ENCODE peak calls at places on chromosomes 4 and X, in seven cellular contexts. One of them, this sample, is unnamed. For H3K4me1, the result is how much of the 10 kb centered on the place peaks cover.

GRCh38 chr4:120718979-120719566 is 203.5 kb downstream of the PRDM5 start:
- DNase-seq in K562: no peak
- DNase-seq in GM23248: peak
- DNase-seq in mammary epithelial cell: peak
- DNase-seq in DND-41: peak
- DNase-seq in H1: no peak
- DNase-seq in HCT116: peak
- DNase-seq in this sample: peak

GRCh38 chrX:65990702-65991101 is 49.2 kb downstream of the VSIG4 start:
- DNase-seq in K562: no peak
- DNase-seq in GM23248: no peak
- DNase-seq in mammary epithelial cell: no peak
- DNase-seq in DND-41: no peak
- DNase-seq in H1: no peak
- DNase-seq in HCT116: no peak
- DNase-seq in this sample: no peak

GRCh38 chr4:174381419-174381818 is 97.7 kb downstream of the CEP44 start:
- DNase-seq in K562: no peak
- DNase-seq in GM23248: no peak
- DNase-seq in mammary epithelial cell: no peak
- DNase-seq in DND-41: no peak
- DNase-seq in H1: no peak
- DNase-seq in HCT116: no peak
- DNase-seq in this sample: no peak

GRCh38 chrX:26649534-26649933 is 433.6 kb downstream of the MAGEB5 start:
- DNase-seq in K562: peak
- DNase-seq in GM23248: peak
- DNase-seq in mammary epithelial cell: peak
- DNase-seq in DND-41: no peak
- DNase-seq in H1: no peak
- DNase-seq in HCT116: peak
- DNase-seq in this sample: peak

GRCh38 chr4:54607067-54607466 is 50.7 kb upstream of the KIT start:
- DNase-seq in K562: no peak
- DNase-seq in GM23248: no peak
- DNase-seq in mammary epithelial cell: no peak
- DNase-seq in DND-41: no peak
- DNase-seq in H1: no peak
- DNase-seq in HCT116: no peak
- DNase-seq in this sample: no peak

GRCh38 chr4:42547805-42548204 is 109.1 kb downstream of the ATP8A1 start:
- DNase-seq in K562: no peak
- DNase-seq in GM23248: no peak
- DNase-seq in mammary epithelial cell: no peak
- DNase-seq in DND-41: no peak
- DNase-seq in H1: no peak
- DNase-seq in HCT116: no peak
- DNase-seq in this sample: no peak

GRCh38 chrX:41265615-41266014 is 68.3 kb upstream of the DDX3X start:
- DNase-seq in K562: no peak
- DNase-seq in GM23248: peak
- DNase-seq in mammary epithelial cell: no peak
- DNase-seq in DND-41: no peak
- DNase-seq in H1: no peak
- DNase-seq in HCT116: no peak
- DNase-seq in this sample: peak

GRCh38 chr4:89757154-89757723 is 79.7 kb downstream of the SNCA start:
- DNase-seq in K562: no peak
- DNase-seq in GM23248: no peak
- DNase-seq in mammary epithelial cell: no peak
- DNase-seq in DND-41: no peak
- DNase-seq in H1: no peak
- DNase-seq in HCT116: no peak
- DNase-seq in this sample: peak

GRCh38 chrX:132271330-132271729 is 52.1 kb upstream of the RAP2C start:
- DNase-seq in K562: no peak
- DNase-seq in GM23248: peak
- DNase-seq in mammary epithelial cell: peak
- DNase-seq in DND-41: no peak
- DNase-seq in H1: no peak
- DNase-seq in HCT116: no peak
- DNase-seq in this sample: no peak

GRCh38 chrX:76127341-76127740 is 45.5 kb upstream of the PBDC1 start:
- DNase-seq in K562: no peak
- DNase-seq in GM23248: no peak
- DNase-seq in mammary epithelial cell: no peak
- DNase-seq in DND-41: no peak
- DNase-seq in H1: no peak
- DNase-seq in HCT116: no peak
- DNase-seq in this sample: no peak

GRCh38 chrX:147072747-147073146 is 258.2 kb upstream of the CXorf51A start:
- DNase-seq in K562: no peak
- DNase-seq in GM23248: no peak
- DNase-seq in mammary epithelial cell: no peak
- DNase-seq in DND-41: no peak
- DNase-seq in H1: no peak
- DNase-seq in HCT116: no peak
- DNase-seq in this sample: no peak

GRCh38 chr4:71974681-71975080 is 57.1 kb upstream of the NPFFR2 start:
- DNase-seq in K562: no peak
- DNase-seq in GM23248: peak
- DNase-seq in mammary epithelial cell: peak
- DNase-seq in DND-41: no peak
- DNase-seq in H1: no peak
- DNase-seq in HCT116: no peak
- DNase-seq in this sample: no peak

GRCh38 chr4:89307446-89308160 is at the start of gene GPRIN3:
- DNase-seq in K562: no peak
- DNase-seq in GM23248: peak
- DNase-seq in mammary epithelial cell: no peak
- DNase-seq in DND-41: peak
- DNase-seq in H1: no peak
- DNase-seq in HCT116: no peak
- DNase-seq in this sample: peak

GRCh38 chrX:134484039-134484438 is 24.1 kb downstream of the HPRT1 start:
- DNase-seq in K562: peak
- DNase-seq in GM23248: peak
- DNase-seq in mammary epithelial cell: peak
- DNase-seq in DND-41: no peak
- DNase-seq in H1: no peak
- DNase-seq in HCT116: peak
- DNase-seq in this sample: peak

GRCh38 chr4:176788971-176789370 is 3.8 kb downstream of the VEGFC start:
- DNase-seq in K562: no peak
- DNase-seq in GM23248: no peak
- DNase-seq in mammary epithelial cell: no peak
- DNase-seq in DND-41: no peak
- DNase-seq in H1: no peak
- DNase-seq in HCT116: no peak
- DNase-seq in this sample: no peak

GRCh38 chrX:15854080-15854655 is 445 bp downstream of the AP1S2 start:
- DNase-seq in K562: peak
- DNase-seq in GM23248: peak
- DNase-seq in mammary epithelial cell: peak
- DNase-seq in DND-41: peak
- DNase-seq in H1: no peak
- DNase-seq in HCT116: no peak
- DNase-seq in this sample: peak

GRCh38 chrX:31334997-31335396 is 263.2 kb upstream of the FTHL17 start:
- DNase-seq in K562: no peak
- DNase-seq in GM23248: no peak
- DNase-seq in mammary epithelial cell: no peak
- DNase-seq in DND-41: no peak
- DNase-seq in H1: no peak
- DNase-seq in HCT116: no peak
- DNase-seq in this sample: no peak

GRCh38 chrX:115036029-115036428 is 18.6 kb upstream of the IL13RA2 start:
- DNase-seq in K562: no peak
- DNase-seq in GM23248: no peak
- DNase-seq in mammary epithelial cell: no peak
- DNase-seq in DND-41: no peak
- DNase-seq in H1: no peak
- DNase-seq in HCT116: no peak
- DNase-seq in this sample: no peak

GRCh38 chrX:152821145-152821765 is 9.3 kb downstream of the CETN2 start:
- DNase-seq in K562: peak
- DNase-seq in GM23248: peak
- DNase-seq in mammary epithelial cell: peak
- DNase-seq in DND-41: peak
- DNase-seq in H1: peak
- DNase-seq in HCT116: peak
- DNase-seq in this sample: peak

GRCh38 chr4:26331380-26331945 is 10.6 kb downstream of the RBPJ start:
- DNase-seq in K562: no peak
- DNase-seq in GM23248: no peak
- DNase-seq in mammary epithelial cell: no peak
- DNase-seq in DND-41: no peak
- DNase-seq in H1: no peak
- DNase-seq in HCT116: no peak
- DNase-seq in this sample: no peak

GRCh38 chr4:112210777-112211176 is 20.8 kb upstream of the AP1AR start:
- DNase-seq in K562: no peak
- DNase-seq in GM23248: peak
- DNase-seq in mammary epithelial cell: no peak
- DNase-seq in DND-41: no peak
- DNase-seq in H1: no peak
- DNase-seq in HCT116: no peak
- DNase-seq in this sample: no peak

GRCh38 chr4:55253911-55254593 is 92.0 kb upstream of the SRD5A3 start:
- DNase-seq in K562: no peak
- DNase-seq in GM23248: no peak
- DNase-seq in mammary epithelial cell: no peak
- DNase-seq in DND-41: no peak
- DNase-seq in H1: no peak
- DNase-seq in HCT116: no peak
- DNase-seq in this sample: no peak

DNA sequence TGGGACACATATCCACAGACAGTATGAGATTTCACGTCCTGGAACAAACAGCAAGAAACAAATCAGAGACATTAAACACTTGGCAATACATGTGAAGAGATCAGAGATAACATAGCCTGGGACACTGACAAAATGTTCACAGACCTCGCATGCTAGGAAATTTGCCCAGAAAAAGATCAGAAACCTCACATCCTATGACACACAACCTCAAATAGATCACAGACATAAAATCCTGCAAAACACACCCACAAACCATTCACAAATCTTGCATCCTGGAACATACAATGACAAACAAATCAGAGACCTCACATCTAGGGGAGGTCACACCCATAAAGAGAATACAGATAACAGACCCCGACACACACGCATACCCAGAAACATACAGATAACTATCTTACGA is 18.0 kb downstream of the SUV39H1 start:
- DNase-seq in K562: no peak
- DNase-seq in GM23248: peak
- DNase-seq in mammary epithelial cell: no peak
- DNase-seq in DND-41: no peak
- DNase-seq in H1: no peak
- DNase-seq in HCT116: no peak
- DNase-seq in this sample: no peak
- H3K4me1 ChIP-seq in K562: under half
- H3K4me1 ChIP-seq in GM23248: under half
- H3K4me1 ChIP-seq in mammary epithelial cell: under half
- H3K4me1 ChIP-seq in DND-41: under half
- H3K4me1 ChIP-seq in H1: under half
- H3K4me1 ChIP-seq in HCT116: under half
- H3K4me1 ChIP-seq in this sample: under half

GRCh38 chr4:123699823-123700822 is 303.5 kb downstream of the SPRY1 start:
- DNase-seq in K562: no peak
- DNase-seq in GM23248: peak
- DNase-seq in mammary epithelial cell: peak
- DNase-seq in DND-41: no peak
- DNase-seq in H1: no peak
- DNase-seq in HCT116: no peak
- DNase-seq in this sample: peak
- TF ChIP-seq EZH2 in K562: no peak
- TF ChIP-seq EZH2 in GM23248: no peak
- TF ChIP-seq EZH2 in mammary epithelial cell: no peak
- TF ChIP-seq EZH2 in DND-41: no peak
- TF ChIP-seq EZH2 in H1: no peak
- TF ChIP-seq EZH2 in HCT116: no peak
- TF ChIP-seq EZH2 in this sample: no peak

DNA sequence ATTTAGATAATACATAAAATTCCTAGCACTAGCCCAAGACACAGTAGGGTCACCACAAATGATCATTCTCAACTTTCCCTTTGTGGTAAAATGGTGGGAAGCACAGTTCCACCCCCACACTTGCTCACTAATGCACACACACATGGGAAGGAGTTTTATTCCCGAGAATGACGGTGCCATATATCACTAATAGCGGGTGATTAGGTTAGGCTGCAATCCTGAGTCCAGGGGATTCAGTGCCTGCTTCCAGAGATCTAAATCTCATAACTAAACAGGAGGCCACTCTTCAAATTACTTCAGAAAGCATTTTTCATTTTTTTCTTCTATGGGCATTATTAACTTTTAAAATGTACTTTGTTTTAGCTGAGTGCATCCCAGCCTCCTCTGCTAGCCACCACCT is 33.8 kb upstream of the PACRGL start:
- DNase-seq in K562: no peak
- DNase-seq in GM23248: no peak
- DNase-seq in mammary epithelial cell: no peak
- DNase-seq in DND-41: no peak
- DNase-seq in H1: no peak
- DNase-seq in HCT116: no peak
- DNase-seq in this sample: no peak
- H3K4me1 ChIP-seq in K562: under half
- H3K4me1 ChIP-seq in GM23248: under half
- H3K4me1 ChIP-seq in mammary epithelial cell: under half
- H3K4me1 ChIP-seq in DND-41: under half
- H3K4me1 ChIP-seq in H1: under half
- H3K4me1 ChIP-seq in HCT116: under half
- H3K4me1 ChIP-seq in this sample: under half

GRCh38 chrX:6227445-6227820 is 1.2 kb downstream of the NLGN4X start:
- DNase-seq in K562: no peak
- DNase-seq in GM23248: no peak
- DNase-seq in mammary epithelial cell: no peak
- DNase-seq in DND-41: peak
- DNase-seq in H1: no peak
- DNase-seq in HCT116: no peak
- DNase-seq in this sample: peak
- TF ChIP-seq EZH2 in K562: no peak
- TF ChIP-seq EZH2 in GM23248: no peak
- TF ChIP-seq EZH2 in mammary epithelial cell: peak
- TF ChIP-seq EZH2 in DND-41: no peak
- TF ChIP-seq EZH2 in H1: no peak
- TF ChIP-seq EZH2 in HCT116: no peak
- TF ChIP-seq EZH2 in this sample: no peak